ENCODE peak calls at places on chromosomes 4 and X, in ten cellular contexts. U is LoVo; C is GM13977; E is H9; N is Caco-2; J is PC-3; X is progenitor cell of endocrine pancreas; D is foreskin fibroblast; S is activated T-helper 2 cell treated with anti-CD3 and anti-CD28 coated beads, Interferon-gamma antibody, Interleukin-2, Interleukin-4, amounts not matched to agents 10 μg/mL and 5 μg/mL and 100 μg/mL, durations not matched to agents 14 hours and 24 hours and 36 hours; I is head of caudate nucleus. G is an unnamed sample.

GRCh38 chr4:26896636-26897035 is 36.0 kb downstream of the STIM2 start:
- DNase-seq in S (no peak), U (no peak), E (no peak), I (no peak), C (no peak), X (no peak), J (no peak), N (no peak), D (peak), G (no peak)

GRCh38 chr4:114495471-114495928 is 103.1 kb upstream of the UGT8 start:
- DNase-seq in X (no peak), J (no peak), I (no peak), D (no peak), U (no peak), C (no peak), S (no peak), E (peak), N (no peak), G (no peak)

GRCh38 chr4:184688447-184688846 is 38.9 kb downstream of the PRIMPOL start:
- DNase-seq in J (peak), C (no peak), X (no peak), U (no peak), E (peak), N (no peak), I (no peak), D (peak), S (no peak), G (no peak)

GRCh38 chrX:125306335-125306866 is 13.3 kb upstream of the TEX13C start:
- DNase-seq in I (no peak), D (no peak), E (no peak), J (no peak), N (no peak), U (no peak), X (no peak), C (no peak), S (no peak), G (no peak)

GRCh38 chr4:338759-339097 is 1.1 kb downstream of the ZNF141 start:
- DNase-seq in C (no peak), S (no peak), X (no peak), J (no peak), U (no peak), D (no peak), N (no peak), E (no peak), I (no peak), G (no peak)

GRCh38 chrX:724256-724655 is 93.7 kb downstream of the SHOX start:
- DNase-seq in D (no peak), C (no peak), J (no peak), E (no peak), U (no peak), S (no peak), N (no peak), I (no peak), X (no peak), G (no peak)

GRCh38 chr4:36280555-36280954 is 861 bp upstream of the DTHD1 start:
- DNase-seq in C (no peak), U (no peak), N (no peak), E (peak), X (no peak), J (no peak), S (no peak), I (peak), D (no peak), G (no peak)

GRCh38 chrX:57932266-57932665 is 22.0 kb upstream of the ZXDA start:
- DNase-seq in E (no peak), U (no peak), I (no peak), N (no peak), S (no peak), J (no peak), X (no peak), D (no peak), C (no peak), G (no peak)

GRCh38 chr4:105140684-105141490 is 5.8 kb upstream of the TET2 start:
- DNase-seq in N (no peak), U (no peak), C (no peak), D (peak), I (peak), J (peak), E (no peak), S (no peak), X (no peak), G (no peak)

GRCh38 chr4:159298502-159298901 is 195.6 kb downstream of the RAPGEF2 start:
- DNase-seq in J (no peak), C (peak), S (no peak), X (no peak), U (no peak), I (no peak), D (no peak), N (no peak), E (no peak), G (no peak)

GRCh38 chr4:183436417-183436816 is 8.0 kb upstream of the CDKN2AIP start:
- DNase-seq in X (no peak), E (peak), S (no peak), I (no peak), J (no peak), D (no peak), N (no peak), U (no peak), C (no peak), G (no peak)

GRCh38 chr4:107740950-107741701 is 21.1 kb upstream of the PAPSS1 start:
- DNase-seq in X (no peak), I (no peak), J (peak), N (no peak), S (no peak), C (no peak), U (no peak), E (no peak), D (peak), G (no peak)

GRCh38 chrX:40109288-40110008 is 11.7 kb upstream of the BCOR start:
- DNase-seq in S (no peak), J (no peak), U (peak), N (no peak), E (peak), C (no peak), I (peak), D (no peak), X (peak), G (no peak)

GRCh38 chrX:48508400-48509244 is at the start of gene PORCN:
- DNase-seq in S (peak), X (peak), J (peak), U (peak), C (peak), D (peak), N (peak), I (peak), E (peak), G (peak)

GRCh38 chrX:10450229-10450958 is 170.0 kb downstream of the MID1 start:
- DNase-seq in N (no peak), C (no peak), D (peak), E (no peak), J (peak), S (no peak), X (no peak), I (no peak), U (no peak), G (no peak)

GRCh38 chrX:10979956-10980355 is 131.2 kb upstream of the HCCS start:
- DNase-seq in I (no peak), N (no peak), D (no peak), C (no peak), J (no peak), S (no peak), U (no peak), X (no peak), E (no peak), G (no peak)

GRCh38 chr4:80897537-80898303 is 132.8 kb upstream of the BMP3 start:
- DNase-seq in C (no peak), D (no peak), E (no peak), U (no peak), S (no peak), J (no peak), N (no peak), X (no peak), I (no peak), G (no peak)

GRCh38 chr4:145406970-145407369 is 74.7 kb upstream of the SMAD1 start:
- DNase-seq in E (no peak), X (no peak), S (no peak), N (no peak), C (no peak), D (no peak), I (no peak), J (no peak), U (no peak), G (no peak)

GRCh38 chrX:21369613-21370012 is 4.6 kb upstream of the CNKSR2 start:
- DNase-seq in I (no peak), E (no peak), C (no peak), U (no peak), N (no peak), S (no peak), J (no peak), D (no peak), X (no peak), G (no peak)

GRCh38 chrX:1097328-1097727 is 115.1 kb downstream of the CRLF2 start:
- DNase-seq in I (no peak), U (no peak), C (no peak), D (no peak), J (no peak), N (no peak), E (no peak), S (no peak), X (no peak), G (no peak)

GRCh38 chr4:7739918-7740865 is 199.5 kb downstream of the AFAP1 start:
- DNase-seq in X (no peak), E (no peak), C (no peak), I (no peak), S (no peak), U (no peak), D (no peak), N (no peak), J (no peak), G (no peak)

GRCh38 chrX:41616255-41616654 is 72.5 kb upstream of the GPR34 start:
- DNase-seq in I (no peak), J (no peak), C (no peak), E (no peak), S (no peak), U (no peak), D (no peak), X (no peak), N (no peak), G (no peak)

GRCh38 chr4:75880278-75880677 is 22.0 kb downstream of the PPEF2 start:
- DNase-seq in I (no peak), N (no peak), D (no peak), J (no peak), C (no peak), E (no peak), U (no peak), S (no peak), X (no peak), G (no peak)

GRCh38 chr4:20464381-20464780 is 212.7 kb downstream of the SLIT2 start:
- DNase-seq in I (no peak), E (no peak), X (no peak), D (peak), U (no peak), S (no peak), N (no peak), C (no peak), J (peak), G (no peak)

GRCh38 chrX:73266766-73267165 is 52.1 kb upstream of the NAP1L2 start:
- DNase-seq in X (no peak), N (no peak), D (no peak), U (no peak), C (no peak), S (no peak), J (no peak), I (no peak), E (no peak), G (no peak)

G was measured in GM19239.